ENCODE peak calls at places on chromosomes 2 and 18, in five cellular contexts. A is H1, R is hepatocyte, H is left ventricle myocardium inferior, Q is transverse colon. I is an unnamed sample.

GRCh38 chr18:43789234-43790000 is 512.1 kb upstream of the SYT4 start:
- DNase-seq in Q (no peak), H (no peak), A (no peak), R (peak; percentile 22), I (no peak)

GRCh38 chr2:102107741-102108070 is 34.8 kb upstream of the IL1R1 start:
- DNase-seq in R (no peak), Q (no peak), H (no peak), A (no peak), I (no peak)

GRCh38 chr2:239930871-239931771 is 94.0 kb downstream of the NDUFA10 start:
- DNase-seq in A (no peak), R (no peak), H (no peak), Q (no peak), I (peak; percentile 0)

GRCh38 chr2:45494275-45494977 is 116.6 kb downstream of the SRBD1 start:
- DNase-seq in R (peak; percentile 73), Q (no peak), A (no peak), H (no peak), I (no peak)

GRCh38 chr2:212337486-212338343 is 200.9 kb downstream of the ERBB4 start:
- DNase-seq in R (no peak), Q (no peak), A (no peak), H (no peak), I (no peak)

GRCh38 chr2:33291278-33292013 is 185.0 kb upstream of the RASGRP3 start:
- DNase-seq in Q (no peak), A (no peak), H (no peak), R (peak; percentile 24), I (no peak)

GRCh38 chr2:168136392-168136977 is 110.9 kb downstream of the STK39 start:
- DNase-seq in Q (no peak), A (no peak), R (no peak), H (no peak), I (no peak)

GRCh38 chr2:197113221-197113831 is 186.8 kb upstream of the PGAP1 start:
- DNase-seq in A (no peak), H (no peak), Q (no peak), R (peak; percentile 42), I (no peak)

GRCh38 chr2:59296279-59296678 is 1055.2 kb upstream of the FANCL start:
- DNase-seq in H (no peak), R (peak; percentile 44), A (no peak), Q (no peak), I (no peak)

GRCh38 chr2:148927010-148927409 is 52.0 kb downstream of the KIF5C start:
- DNase-seq in Q (peak; percentile 44), R (peak; percentile 26), H (peak; percentile 20), A (peak; percentile 50), I (no peak)

GRCh38 chr18:75638597-75639467 is 211.3 kb upstream of the SMIM21 start:
- DNase-seq in A (peak; percentile 53), Q (no peak), H (peak; percentile 33), R (peak; percentile 40), I (no peak)

GRCh38 chr2:117980381-117980780 is 33.5 kb downstream of the CCDC93 start:
- DNase-seq in Q (no peak), R (no peak), H (no peak), A (no peak), I (no peak)

DNA sequence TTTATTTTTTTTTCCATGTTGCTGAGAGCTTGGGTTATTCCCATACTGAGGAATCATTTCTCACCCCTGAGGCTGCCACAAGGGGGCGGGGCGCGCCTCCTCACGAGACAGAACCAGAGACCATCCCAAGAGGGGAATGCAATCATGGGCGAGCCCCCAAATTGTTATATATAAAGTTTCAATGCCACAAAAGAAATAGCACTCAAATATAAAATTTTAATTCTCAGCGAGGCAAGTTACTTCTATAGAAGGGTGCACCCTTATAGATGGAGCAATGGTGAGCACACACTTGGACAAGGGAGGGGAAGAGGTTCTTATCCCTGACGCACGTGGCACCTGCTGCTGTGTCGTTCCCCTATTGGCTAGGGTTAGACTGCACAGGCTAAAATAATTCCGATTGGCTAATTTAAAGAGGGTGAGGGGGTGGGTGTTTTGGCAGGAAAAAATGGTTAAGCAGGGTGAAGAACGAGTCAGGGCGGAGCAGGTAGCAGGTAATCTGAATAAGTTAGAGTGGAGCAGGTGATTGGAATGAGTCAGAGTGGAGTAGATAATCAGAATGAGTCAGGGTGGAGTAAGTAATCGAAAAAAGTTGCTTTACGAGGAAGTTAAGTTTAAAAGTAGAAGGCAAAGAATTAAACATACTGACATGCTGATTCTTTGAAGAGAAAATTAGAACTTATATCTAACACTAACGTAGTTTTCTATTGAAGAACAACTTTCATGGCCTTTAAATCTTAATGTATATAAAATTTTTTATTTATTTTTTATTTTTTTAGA is 177.5 kb downstream of the MTCL1 start:
- DNase-seq in H (no peak), A (peak; percentile 83), Q (no peak), R (no peak), I (peak; percentile 40)
- TF ChIP-seq CTCF in H (no peak), A (peak; percentile 47), Q (no peak), R (no peak), I (no peak)

GRCh38 chr2:234373791-234374508 is 122.9 kb downstream of the ARL4C start:
- DNase-seq in H (no peak), A (no peak), Q (no peak), R (no peak), I (no peak)

GRCh38 chr2:234374671-234375245 is 122.1 kb downstream of the ARL4C start:
- DNase-seq in R (no peak), A (no peak), H (no peak), Q (no peak), I (no peak)

GRCh38 chr2:234372506-234372905 is 124.4 kb downstream of the ARL4C start:
- DNase-seq in A (no peak), H (no peak), Q (no peak), R (no peak), I (no peak)

GRCh38 chr2:234375481-234375880 is 121.4 kb downstream of the ARL4C start:
- DNase-seq in R (no peak), A (no peak), Q (no peak), H (no peak), I (no peak)

GRCh38 chr2:234373060-234373459 is 123.8 kb downstream of the ARL4C start:
- DNase-seq in H (no peak), A (no peak), Q (no peak), R (no peak), I (no peak)
- H3K9me3 ChIP-seq in H (no peaks in the 10 kb centered on the region), A (no peaks in the 10 kb centered on the region), Q (no peaks in the 10 kb centered on the region), R (no peaks in the 10 kb centered on the region), I (no peaks in the 10 kb centered on the region)

GRCh38 chr18:22704627-22704918 is 228.6 kb upstream of the RBBP8 start:
- DNase-seq in R (no peak), A (no peak), Q (no peak), H (no peak), I (no peak)
- TF ChIP-seq CTCF in R (no peak), A (no peak), Q (no peak), H (no peak), I (no peak)

DNA sequence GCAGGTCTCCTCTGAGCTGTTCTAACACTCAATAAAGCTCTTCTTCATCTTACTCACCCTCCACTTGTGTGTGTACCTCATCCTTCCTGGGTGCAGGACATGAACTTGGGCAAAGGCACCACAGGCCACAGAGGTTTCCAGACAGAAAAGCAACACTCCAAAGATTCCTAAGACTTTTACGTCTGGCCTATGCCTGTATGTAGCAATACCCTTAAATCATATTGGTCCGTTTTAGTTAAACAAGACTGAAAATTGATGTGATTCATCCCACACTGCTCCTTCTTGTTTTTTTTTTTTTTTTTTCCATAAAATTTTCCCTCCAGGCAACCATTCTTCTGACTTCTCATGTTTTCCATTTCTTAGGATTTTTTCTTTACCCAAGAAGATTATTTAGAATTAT is 404.3 kb downstream of the PID1 start:
- DNase-seq in R (no peak), H (no peak), Q (no peak), A (no peak), I (no peak)
- H3K9me3 ChIP-seq in R (no peaks in the 10 kb centered on the region), H (no peaks in the 10 kb centered on the region), Q (no peaks in the 10 kb centered on the region), A (peaks cover 11% of the 10 kb centered on the region), I (no peaks in the 10 kb centered on the region)

DNA sequence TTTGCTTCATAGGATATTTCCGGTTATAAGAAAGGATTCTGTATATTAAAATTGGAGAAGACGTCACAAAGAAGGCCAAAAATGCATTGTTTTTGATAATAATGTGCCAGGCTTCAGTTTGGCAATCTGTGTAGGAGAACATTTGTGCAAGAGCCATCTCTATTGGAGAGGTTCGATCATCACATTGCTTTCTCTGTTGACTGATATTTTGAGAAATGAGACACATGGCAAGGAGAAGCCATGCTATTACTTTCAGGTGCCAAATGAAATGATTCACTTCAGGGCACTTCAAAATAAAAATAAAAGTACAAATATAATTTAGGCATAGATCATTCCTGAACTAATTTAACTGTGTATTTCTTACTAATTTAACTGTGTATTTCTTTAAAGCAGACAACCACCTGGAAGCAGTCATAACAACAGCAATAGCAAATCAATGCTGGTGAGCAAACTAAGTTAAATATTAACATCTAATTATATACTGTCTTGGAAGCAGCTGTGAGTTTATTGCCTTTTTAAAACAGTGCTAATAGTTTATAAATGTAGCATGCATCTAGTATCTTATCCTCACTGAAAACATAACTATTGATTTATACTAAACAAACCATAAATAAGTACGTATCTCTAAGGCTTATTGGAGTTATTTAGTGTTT is 50.2 kb upstream of the CHST9 start:
- DNase-seq in H (no peak), Q (no peak), A (no peak), R (no peak), I (no peak)
- TF ChIP-seq CTCF in H (no peak), Q (no peak), A (no peak), R (no peak), I (no peak)

DNA sequence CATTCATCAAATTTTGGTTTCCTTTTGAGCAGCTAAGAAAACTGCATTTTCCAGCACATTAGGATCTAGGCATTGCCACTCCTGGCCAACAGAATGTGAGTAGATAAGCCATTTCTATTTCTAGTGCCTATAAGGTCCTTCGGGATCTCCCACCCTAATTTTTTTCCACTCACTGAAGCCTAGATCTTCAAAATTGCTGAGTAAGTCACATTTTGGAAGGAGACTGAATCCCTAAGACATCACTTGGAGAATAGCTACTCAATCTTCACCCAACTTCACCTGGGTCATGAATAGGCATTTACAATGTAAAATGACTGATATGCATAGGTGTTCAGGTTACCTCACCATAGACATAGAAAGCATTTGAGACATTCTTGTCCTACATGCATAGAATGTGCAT is 548.1 kb upstream of the GYPC start:
- DNase-seq in A (no peak), R (no peak), Q (no peak), H (no peak), I (no peak)
- H3K9me3 ChIP-seq in A (no peaks in the 10 kb centered on the region), R (no peaks in the 10 kb centered on the region), Q (peaks cover 4% of the 10 kb centered on the region), H (peaks cover 18% of the 10 kb centered on the region), I (no peaks in the 10 kb centered on the region)

DNA sequence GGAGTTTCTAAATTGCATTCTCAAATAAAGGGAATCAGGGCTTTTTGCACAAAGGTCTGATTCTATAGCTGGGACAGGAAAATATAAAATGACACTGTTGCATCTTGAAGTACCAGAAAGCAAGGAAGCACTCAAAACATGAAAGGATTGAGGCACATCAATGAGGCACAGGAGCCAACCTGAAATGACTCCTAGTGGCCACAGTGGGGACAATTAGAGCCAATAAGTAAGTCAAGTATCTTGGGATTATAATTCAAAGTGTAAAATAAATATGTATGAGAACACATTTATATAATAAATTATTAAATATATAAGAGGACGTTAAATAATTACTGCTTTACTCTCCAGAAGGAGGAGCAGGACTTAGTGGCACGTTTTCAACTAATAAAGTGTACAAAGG is 1259.5 kb upstream of the CDH2 start:
- DNase-seq in R (no peak), A (no peak), H (no peak), Q (no peak), I (no peak)
- TF ChIP-seq CTCF in R (no peak), A (no peak), H (no peak), Q (no peak), I (no peak)

GRCh38 chr2:12858786-12859185 is 142.1 kb downstream of the TRIB2 start:
- DNase-seq in R (no peak), Q (no peak), A (no peak), H (no peak), I (no peak)
- H3K9me3 ChIP-seq in R (no peaks in the 10 kb centered on the region), Q (no peaks in the 10 kb centered on the region), A (peaks cover 17% of the 10 kb centered on the region), H (peaks cover 11% of the 10 kb centered on the region), I (peaks cover 6% of the 10 kb centered on the region)